ENCODE peak calls at places on chromosomes 6 and 20, in four cellular contexts. C, K, N and V are unnamed samples.

GRCh38 chr6:73348550-73349204 is 5.4 kb downstream of the DPPA5 start:
- DNase-seq in C (no peak), K (no peak), N (no peak), V (no peak)

GRCh38 chr6:6591778-6592388 is 3.4 kb downstream of the LY86 start:
- DNase-seq in C (no peak), K (peak), N (no peak), V (no peak)

GRCh38 chr6:24394777-24395437 is 7.8 kb upstream of the MRS2 start:
- DNase-seq in C (no peak), K (no peak), N (peak), V (peak)

GRCh38 chr20:24763386-24764026 is 185.6 kb upstream of the CST7 start:
- DNase-seq in C (no peak), K (no peak), N (no peak), V (no peak)

GRCh38 chr20:18971574-18971973 is 158.0 kb downstream of the SCP2D1 start:
- DNase-seq in C (no peak), K (no peak), N (no peak), V (no peak)

GRCh38 chr6:90319979-90320667 is 23.5 kb upstream of the BACH2 start:
- DNase-seq in C (no peak), K (no peak), N (no peak), V (no peak)

GRCh38 chr6:170114187-170114945 is 176.5 kb downstream of the DLL1 start:
- DNase-seq in C (no peak), K (no peak), N (no peak), V (no peak)

GRCh38 chr20:6657111-6657510 is 110.4 kb upstream of the BMP2 start:
- DNase-seq in C (no peak), K (no peak), N (no peak), V (no peak)

GRCh38 chr6:134674562-134674961 is 275.3 kb downstream of the ALDH8A1 start:
- DNase-seq in C (no peak), K (no peak), N (no peak), V (no peak)

GRCh38 chr6:3393796-3394195 is 63.1 kb downstream of the SLC22A23 start:
- DNase-seq in C (no peak), K (no peak), N (no peak), V (no peak)

GRCh38 chr20:15991279-15991678 is 582.0 kb downstream of the KIF16B start:
- DNase-seq in C (no peak), K (no peak), N (no peak), V (no peak)

GRCh38 chr20:53914861-53915458 is 155.4 kb downstream of the BCAS1 start:
- DNase-seq in C (no peak), K (peak), N (no peak), V (peak)

GRCh38 chr6:73579389-73579788 is 58.6 kb upstream of the EEF1A1 start:
- DNase-seq in C (no peak), K (no peak), N (no peak), V (no peak)

GRCh38 chr6:167543602-167544506 is 219.0 kb downstream of the TTLL2 start:
- DNase-seq in C (no peak), K (no peak), N (peak), V (peak)

GRCh38 chr6:34073504-34073903 is 72.4 kb downstream of the GRM4 start:
- DNase-seq in C (no peak), K (no peak), N (no peak), V (no peak)

GRCh38 chr6:139029470-139030210 is 1.1 kb downstream of the ABRACL start:
- DNase-seq in C (no peak), K (no peak), N (peak), V (peak)

GRCh38 chr6:22921831-22922230 is 352.5 kb downstream of the HDGFL1 start:
- DNase-seq in C (no peak), K (no peak), N (no peak), V (no peak)

GRCh38 chr6:20706293-20707165 is 172.3 kb downstream of the CDKAL1 start:
- DNase-seq in C (no peak), K (no peak), N (peak), V (peak)

GRCh38 chr20:4813839-4814695 is 92.4 kb downstream of the PRND start:
- DNase-seq in C (peak), K (no peak), N (no peak), V (no peak)

GRCh38 chr6:50681213-50681824 is 32.0 kb upstream of the TFAP2D start:
- DNase-seq in C (no peak), K (no peak), N (no peak), V (no peak)

GRCh38 chr6:75081920-75082319 is 123.9 kb downstream of the COL12A1 start:
- DNase-seq in C (no peak), K (no peak), N (no peak), V (no peak)